ENCODE peak calls at places on chromosomes 4 and X, in five cellular contexts. K is GM12892, G is ACHN, V is glutamatergic neuron, Z is DMS 273 treated with DMSO at 0.1 percent for 48 hours. N is an unnamed sample.

GRCh38 chrX:50188859-50189258 is 11.9 kb downstream of the AKAP4 start:
- DNase-seq in Z (no peak), G (no peak), K (no peak), V (no peak), N (no peak)

GRCh38 chrX:39883664-39884063 is 214.1 kb downstream of the BCOR start:
- DNase-seq in G (no peak), Z (no peak), K (no peak), V (no peak), N (no peak)

GRCh38 chr4:110270492-110271197 is 72.2 kb upstream of the ELOVL6 start:
- DNase-seq in K (no peak), V (no peak), G (no peak), Z (no peak), N (no peak)

GRCh38 chr4:180449395-180449956 is 1793.7 kb upstream of the TENM3 start:
- DNase-seq in Z (no peak), G (peak), V (peak), K (no peak), N (peak)

GRCh38 chr4:15006416-15007024 is 4.2 kb downstream of the CPEB2 start:
- DNase-seq in K (no peak), Z (no peak), G (peak), V (no peak), N (no peak)

GRCh38 chr4:176735300-176735699 is 57.4 kb downstream of the VEGFC start:
- DNase-seq in K (no peak), V (no peak), Z (no peak), G (peak), N (no peak)

GRCh38 chrX:110454336-110454735 is 95.7 kb downstream of the RTL9 start:
- DNase-seq in V (no peak), G (no peak), Z (no peak), K (no peak), N (no peak)

GRCh38 chr4:96035727-96036126 is 195.8 kb downstream of the PDHA2 start:
- DNase-seq in Z (no peak), K (no peak), V (no peak), G (peak), N (no peak)

N was measured in 8988T.